ENCODE peak calls at places on chromosomes 2 and 18, in five cellular contexts. C is HepG2, X is K562, Y is SK-N-SH, M is HCT116. P is an unnamed sample.

GRCh38 chr2:130949954-130950353 is 113.2 kb downstream of the ARHGEF4 start:
- DNase-seq in C (no peak), X (no peak), Y (no peak), M (no peak), P (no peak)

GRCh38 chr18:49581369-49581768 is 19.5 kb downstream of the LIPG start:
- DNase-seq in C (no peak), X (no peak), Y (no peak), M (no peak), P (no peak)

GRCh38 chr18:79488311-79489047 is 92.7 kb downstream of the NFATC1 start:
- DNase-seq in C (no peak), X (no peak), Y (no peak), M (no peak), P (no peak)

GRCh38 chr18:36364911-36365624 is 67.6 kb downstream of the FHOD3 start:
- DNase-seq in C (no peak), X (no peak), Y (peak), M (no peak), P (no peak)

GRCh38 chr2:84991404-84992151 is 20.6 kb downstream of the KCMF1 start:
- DNase-seq in C (no peak), X (no peak), Y (no peak), M (no peak), P (no peak)

GRCh38 chr2:197141669-197142068 is 168.9 kb downstream of the ANKRD44 start:
- DNase-seq in C (no peak), X (no peak), Y (no peak), M (no peak), P (no peak)

GRCh38 chr2:120934891-120935338 is 199.2 kb downstream of the GLI2 start:
- DNase-seq in C (peak), X (peak), Y (no peak), M (peak), P (no peak)

GRCh38 chr2:111202266-111203040 is 81.7 kb downstream of the BCL2L11 start:
- DNase-seq in C (no peak), X (no peak), Y (no peak), M (no peak), P (no peak)

GRCh38 chr18:60534539-60534938 is 162.0 kb upstream of the MC4R start:
- DNase-seq in C (no peak), X (no peak), Y (no peak), M (no peak), P (no peak)

GRCh38 chr18:42113529-42114191 is 158.6 kb downstream of the PIK3C3 start:
- DNase-seq in C (peak), X (peak), Y (no peak), M (no peak), P (peak)

GRCh38 chr2:43115884-43116283 is 110.5 kb downstream of the ZFP36L2 start:
- DNase-seq in C (no peak), X (no peak), Y (no peak), M (no peak), P (no peak)

GRCh38 chr2:44200759-44201158 is 32.1 kb downstream of the PPM1B start:
- DNase-seq in C (no peak), X (no peak), Y (peak), M (no peak), P (no peak)

GRCh38 chr2:46362667-46363012 is 65.4 kb downstream of the EPAS1 start:
- DNase-seq in C (no peak), X (no peak), Y (no peak), M (no peak), P (no peak)

GRCh38 chr2:175030380-175031271 is 25.4 kb upstream of the CHN1 start:
- DNase-seq in C (peak), X (peak), Y (peak), M (peak), P (peak)

GRCh38 chr2:190940451-190940850 is 59.8 kb downstream of the GLS start:
- DNase-seq in C (no peak), X (no peak), Y (no peak), M (no peak), P (no peak)

GRCh38 chr2:20186078-20186854 is 38.7 kb downstream of the SDC1 start:
- DNase-seq in C (peak), X (peak), Y (no peak), M (no peak), P (no peak)

GRCh38 chr18:59621027-59621426 is 76.2 kb downstream of the CCBE1 start:
- DNase-seq in C (no peak), X (no peak), Y (no peak), M (no peak), P (no peak)

GRCh38 chr2:121046335-121046734 is 238.7 kb downstream of the TFCP2L1 start:
- DNase-seq in C (no peak), X (no peak), Y (no peak), M (no peak), P (no peak)

GRCh38 chr2:241641631-241642030 is 4.1 kb downstream of the ATG4B start:
- DNase-seq in C (peak), X (peak), Y (no peak), M (no peak), P (no peak)

GRCh38 chr2:109486711-109487130 is 127.0 kb downstream of the SEPTIN10 start:
- DNase-seq in C (no peak), X (no peak), Y (no peak), M (no peak), P (no peak)

GRCh38 chr18:50775726-50776125 is 44.1 kb downstream of the MRO start:
- DNase-seq in C (no peak), X (no peak), Y (no peak), M (no peak), P (no peak)

GRCh38 chr2:148244593-148245292 is 223.9 kb downstream of the MBD5 start:
- DNase-seq in C (peak), X (no peak), Y (no peak), M (no peak), P (no peak)

GRCh38 chr2:43345391-43345813 is 119.0 kb upstream of the ZFP36L2 start:
- DNase-seq in C (no peak), X (peak), Y (peak), M (no peak), P (no peak)

GRCh38 chr2:227853765-227854271 is 17.6 kb upstream of the DAW1 start:
- DNase-seq in C (no peak), X (no peak), Y (no peak), M (no peak), P (no peak)

GRCh38 chr2:66854304-66854703 is 419.4 kb downstream of the MEIS1 start:
- DNase-seq in C (no peak), X (no peak), Y (no peak), M (no peak), P (no peak)

GRCh38 chr2:17756629-17757028 is 2.7 kb downstream of the GEN1 start:
- DNase-seq in C (no peak), X (no peak), Y (no peak), M (no peak), P (no peak)

GRCh38 chr18:67300498-67300897 is 216.0 kb downstream of the DSEL start:
- DNase-seq in C (no peak), X (peak), Y (no peak), M (no peak), P (no peak)

GRCh38 chr18:53944721-53945120 is 279.7 kb downstream of the MBD2 start:
- DNase-seq in C (no peak), X (peak), Y (no peak), M (no peak), P (peak)

GRCh38 chr18:58847383-58848071 is 17.1 kb upstream of the ZNF532 start:
- DNase-seq in C (no peak), X (no peak), Y (no peak), M (no peak), P (no peak)

GRCh38 chr18:56200381-56200831 is 438.0 kb downstream of the TXNL1 start:
- DNase-seq in C (no peak), X (no peak), Y (no peak), M (no peak), P (no peak)

GRCh38 chr2:24620936-24621335 is 129.9 kb downstream of the NCOA1 start:
- DNase-seq in C (no peak), X (no peak), Y (no peak), M (no peak), P (no peak)

GRCh38 chr2:161141033-161141432 is 19.2 kb upstream of the TANK start:
- DNase-seq in C (no peak), X (no peak), Y (no peak), M (no peak), P (no peak)

GRCh38 chr2:133840761-133841160 is 272.5 kb upstream of the NCKAP5 start:
- DNase-seq in C (no peak), X (no peak), Y (no peak), M (no peak), P (no peak)

GRCh38 chr2:41853427-41854191 is 194.2 kb upstream of the PKDCC start:
- DNase-seq in C (peak), X (peak), Y (peak), M (peak), P (peak)

GRCh38 chr2:164831887-164832286 is 9.7 kb downstream of the COBLL1 start:
- DNase-seq in C (no peak), X (no peak), Y (no peak), M (no peak), P (no peak)

GRCh38 chr18:65439184-65439583 is 311.6 kb upstream of the CDH7 start:
- DNase-seq in C (no peak), X (no peak), Y (peak), M (no peak), P (no peak)

GRCh38 chr2:24985406-24985805 is 13.7 kb upstream of the DNAJC27 start:
- DNase-seq in C (no peak), X (no peak), Y (no peak), M (no peak), P (no peak)

GRCh38 chr2:131039101-131039440 is 54.2 kb downstream of the FAM168B start:
- DNase-seq in C (no peak), X (no peak), Y (no peak), M (no peak), P (no peak)

DNA sequence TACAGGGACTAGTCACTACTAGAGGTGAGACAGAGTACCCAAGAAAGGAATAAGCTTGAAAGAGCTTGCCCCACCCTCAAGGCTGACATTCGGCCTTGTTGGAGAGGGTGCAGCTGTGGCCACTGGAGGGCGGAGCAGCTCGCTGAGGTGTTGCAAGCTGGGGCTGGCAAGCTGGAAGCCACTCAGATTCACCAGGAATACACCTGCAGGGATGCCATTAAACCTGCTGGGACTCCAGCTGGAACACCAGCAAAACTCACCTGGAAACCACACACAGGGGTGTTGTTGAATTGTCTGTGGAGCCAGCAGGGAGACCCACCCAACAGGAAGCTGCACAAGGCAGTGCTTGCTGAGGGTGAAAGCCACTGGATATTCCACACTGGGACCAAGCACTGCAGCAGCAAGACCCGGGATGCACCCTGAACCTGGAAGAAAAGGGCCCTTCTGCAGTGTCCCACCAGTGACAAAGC is 26.1 kb downstream of the KCTD18 start:
- DNase-seq in C (peak), X (peak), Y (peak), M (peak), P (peak)
- TF ChIP-seq JUND in C (no peak), X (no peak), Y (no peak), M (no peak), P (no peak)

GRCh38 chr2:70765507-70765906 is 2.5 kb downstream of the ADD2 start:
- DNase-seq in C (no peak), X (no peak), Y (no peak), M (no peak), P (no peak)

GRCh38 chr2:70767699-70768584 is at the start of gene ADD2:
- DNase-seq in C (no peak), X (peak), Y (peak), M (no peak), P (no peak)

GRCh38 chr2:70766357-70767093 is 1.5 kb downstream of the ADD2 start:
- DNase-seq in C (no peak), X (no peak), Y (no peak), M (no peak), P (no peak)

GRCh38 chr2:70768585-70769085 is 635 bp upstream of the ADD2 start:
- DNase-seq in C (no peak), X (no peak), Y (no peak), M (no peak), P (no peak)

GRCh38 chr2:70767094-70767698 is 804 bp downstream of the ADD2 start:
- DNase-seq in C (no peak), X (peak), Y (peak), M (no peak), P (no peak)
- TF ChIP-seq JUND in C (no peak), X (no peak), Y (no peak), M (no peak), P (no peak)

DNA sequence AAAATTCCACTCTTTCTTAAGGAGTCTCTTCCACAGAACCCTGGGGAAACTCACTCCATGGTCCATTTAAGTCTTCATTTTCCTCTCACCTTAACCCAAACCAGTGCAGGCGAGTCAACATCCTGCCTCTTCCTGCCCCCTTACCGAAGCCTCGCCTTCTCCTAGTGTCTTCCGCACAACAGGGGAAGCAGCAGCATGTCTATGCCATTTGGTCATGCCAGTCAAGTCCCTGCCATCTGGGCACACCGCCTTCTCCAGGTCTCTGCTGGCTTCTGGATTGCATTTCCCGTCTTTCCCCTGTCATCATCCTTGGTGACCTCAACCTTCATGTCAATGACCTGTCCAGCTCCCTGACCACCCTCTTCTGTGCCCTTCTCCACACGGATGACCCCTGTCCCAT is 77.3 kb upstream of the FZD7 start:
- DNase-seq in C (no peak), X (no peak), Y (no peak), M (no peak), P (no peak)
- TF ChIP-seq JUND in C (no peak), X (no peak), Y (no peak), M (no peak), P (no peak)

GRCh38 chr2:181697571-181697970 is 17.3 kb upstream of the NEUROD1 start:
- DNase-seq in C (no peak), X (no peak), Y (no peak), M (no peak), P (no peak)

GRCh38 chr2:181698230-181698629 is 17.9 kb upstream of the NEUROD1 start:
- DNase-seq in C (no peak), X (no peak), Y (no peak), M (no peak), P (no peak)

GRCh38 chr2:181690851-181691250 is 10.5 kb upstream of the NEUROD1 start:
- DNase-seq in C (no peak), X (no peak), Y (no peak), M (no peak), P (no peak)

DNA sequence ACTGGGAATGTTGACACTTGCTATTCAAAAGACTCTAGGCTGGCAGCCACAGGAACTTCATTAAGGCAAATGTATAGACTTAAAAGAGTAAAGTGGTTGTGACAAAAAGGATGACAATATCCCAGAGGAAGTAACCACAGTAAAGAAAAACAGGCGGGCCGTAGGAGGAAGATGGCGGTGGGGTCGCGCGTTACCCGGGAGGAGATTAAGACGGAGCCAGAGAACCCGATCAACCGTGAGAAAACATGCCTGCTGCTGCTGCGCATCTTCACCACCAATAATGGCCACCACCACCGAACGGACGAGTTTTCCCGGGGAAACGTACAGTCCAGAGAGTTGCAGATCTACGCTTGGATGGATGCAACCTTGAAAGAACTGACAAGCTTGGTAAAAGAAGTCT is 14.0 kb upstream of the NEUROD1 start:
- DNase-seq in C (no peak), X (no peak), Y (no peak), M (no peak), P (no peak)
- TF ChIP-seq JUND in C (no peak), X (no peak), Y (no peak), M (no peak), P (no peak)

DNA sequence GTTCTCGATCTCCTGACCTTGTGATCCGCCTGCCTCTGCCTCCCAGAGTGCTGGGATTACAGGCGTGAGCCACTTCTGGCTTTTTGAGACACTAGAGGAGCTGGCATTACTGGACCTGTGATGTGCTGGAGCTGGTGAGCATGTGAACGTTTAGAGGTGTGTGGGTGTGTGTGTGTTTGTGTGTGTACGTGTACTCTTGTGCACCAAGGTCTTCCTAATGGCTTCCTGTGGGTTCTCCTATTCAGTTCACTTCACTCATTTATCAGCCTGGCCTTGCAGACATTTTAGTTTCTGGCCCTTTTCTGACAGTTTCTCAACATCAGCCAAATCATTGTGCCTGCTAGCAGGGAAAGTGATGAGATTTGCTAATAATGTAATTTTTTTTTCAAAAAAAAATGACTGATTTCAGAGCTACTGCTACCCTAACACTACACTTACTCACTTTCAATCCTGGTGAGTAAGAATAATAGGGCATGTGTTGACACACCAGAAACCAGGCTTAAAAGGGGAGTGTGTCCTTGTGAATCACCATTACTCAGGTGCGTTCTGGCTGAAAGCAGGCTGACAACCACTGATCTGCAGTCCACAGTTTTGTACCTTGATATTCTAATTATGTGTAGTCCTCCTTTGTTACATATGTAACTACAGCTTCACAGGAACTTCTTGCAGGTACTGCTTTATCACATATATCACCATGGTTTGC is 41.0 kb upstream of the ACTR3 start:
- DNase-seq in C (peak), X (no peak), Y (no peak), M (peak), P (no peak)
- TF ChIP-seq JUND in C (no peak), X (no peak), Y (no peak), M (no peak), P (no peak)

DNA sequence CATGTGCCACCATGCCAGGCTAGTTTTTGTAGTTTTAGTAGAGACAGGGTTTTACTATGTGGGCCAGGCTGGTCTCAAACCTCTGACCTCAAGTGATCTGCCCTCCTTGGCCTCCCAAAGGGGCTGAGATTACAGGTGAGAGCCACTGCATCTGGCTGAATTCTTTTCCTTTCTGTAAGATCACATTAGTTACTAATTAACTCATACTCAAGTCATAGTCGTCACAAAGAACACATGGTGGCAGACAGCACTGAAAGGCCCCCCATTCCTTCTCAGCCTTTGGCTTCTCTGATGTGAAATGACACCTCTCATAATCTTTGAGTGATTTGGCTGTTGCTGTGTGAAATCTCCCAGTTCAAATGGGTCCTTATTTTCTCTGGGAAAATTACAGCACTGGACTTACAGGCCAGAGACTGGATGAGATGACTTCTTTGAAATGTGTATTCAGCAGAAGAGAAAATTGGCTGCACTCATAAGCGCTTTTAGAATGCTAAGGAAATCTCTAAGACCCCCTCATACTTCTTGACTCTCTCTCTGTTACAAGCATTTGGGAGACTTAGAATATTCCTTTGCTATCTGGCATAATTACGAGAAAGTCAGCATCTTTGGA is 764.7 kb downstream of the RNF144A start:
- DNase-seq in C (no peak), X (no peak), Y (no peak), M (no peak), P (no peak)
- TF ChIP-seq JUND in C (no peak), X (no peak), Y (no peak), M (no peak), P (no peak)

DNA sequence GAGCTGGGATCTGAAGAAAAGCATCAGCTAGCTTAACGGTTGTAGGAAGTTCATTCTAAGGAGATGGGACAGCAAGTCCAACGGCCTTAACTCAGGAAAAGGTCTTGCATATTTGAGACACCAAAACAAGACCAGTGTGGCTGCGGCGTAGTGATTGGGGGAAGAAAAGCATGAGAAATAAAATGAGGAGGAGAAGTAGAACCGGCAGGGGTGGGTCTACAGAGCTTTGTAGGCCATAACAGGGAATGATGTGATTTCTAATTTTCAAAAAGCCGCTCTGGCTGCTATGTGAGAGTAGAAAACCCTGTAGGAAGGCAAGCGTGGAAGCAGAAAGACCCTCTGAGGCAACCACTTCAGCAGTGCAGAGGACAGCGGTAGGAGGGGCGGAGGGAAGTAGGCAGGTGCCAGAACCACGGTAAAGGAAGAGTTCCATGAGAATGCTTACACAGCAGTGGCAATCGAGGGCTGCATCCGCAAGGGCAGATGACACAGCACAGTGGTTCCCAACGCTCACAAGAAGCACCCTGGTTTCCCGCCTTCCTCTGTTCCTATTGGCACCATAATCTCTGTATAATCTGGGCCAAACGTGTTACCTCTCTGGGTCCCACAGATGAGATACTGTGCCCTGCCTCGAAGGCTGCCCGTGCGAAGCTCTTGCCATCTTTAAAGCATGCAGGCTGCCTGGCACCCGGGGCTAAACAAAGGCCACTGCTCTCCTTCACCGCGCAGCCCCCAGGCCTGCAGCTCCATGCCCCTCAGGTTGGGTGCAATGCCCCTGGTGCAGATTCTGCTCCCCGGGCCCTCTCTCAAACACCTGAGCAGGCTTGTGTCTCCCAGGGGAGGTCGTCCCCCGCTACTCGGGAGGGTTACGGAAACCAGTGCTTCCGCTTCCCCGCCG is 791 bp downstream of the ANKRD39 start:
- DNase-seq in C (peak), X (peak), Y (no peak), M (no peak), P (no peak)
- TF ChIP-seq JUND in C (no peak), X (no peak), Y (no peak), M (no peak), P (no peak)

P was measured in T47D.